ENCODE peak calls at places on chromosomes 6 and 20, in four cellular contexts. One of them, this sample, is unnamed.

GRCh38 chr20:1810926-1811620 is 84.1 kb upstream of the SIRPA start:
- DNase-seq in GM12878: no peak
- DNase-seq in tibial artery: peak; percentile 56
- DNase-seq in fibroblast of lung: peak; percentile 74
- DNase-seq in this sample: peak; percentile 19

GRCh38 chr20:25040438-25040831 is 17.5 kb downstream of the ACSS1 start:
- DNase-seq in fibroblast of lung: peak; percentile 72
- DNase-seq in tibial artery: peak; percentile 66
- DNase-seq in GM12878: no peak
- DNase-seq in this sample: no peak

GRCh38 chr6:53728570-53729194 is 63.1 kb upstream of the KLHL31 start:
- DNase-seq in tibial artery: no peak
- DNase-seq in fibroblast of lung: peak; percentile 55
- DNase-seq in GM12878: no peak
- DNase-seq in this sample: peak; percentile 24

GRCh38 chr6:3208096-3208774 is 19.2 kb downstream of the TUBB2B start:
- DNase-seq in fibroblast of lung: peak; percentile 95
- DNase-seq in tibial artery: peak; percentile 71
- DNase-seq in GM12878: no peak
- DNase-seq in this sample: no peak

GRCh38 chr20:21102691-21103311 is 3.4 kb downstream of the LINC00237 start:
- DNase-seq in GM12878: no peak
- DNase-seq in fibroblast of lung: no peak
- DNase-seq in tibial artery: peak; percentile 51
- DNase-seq in this sample: peak; percentile 40

GRCh38 chr20:58416057-58416456 is 27.0 kb downstream of the VAPB start:
- DNase-seq in fibroblast of lung: no peak
- DNase-seq in tibial artery: no peak
- DNase-seq in GM12878: no peak
- DNase-seq in this sample: no peak

GRCh38 chr6:157632821-157633220 is 190.2 kb upstream of the SNX9 start:
- DNase-seq in GM12878: no peak
- DNase-seq in tibial artery: no peak
- DNase-seq in fibroblast of lung: peak; percentile 40
- DNase-seq in this sample: no peak

GRCh38 chr6:150734235-150734634 is 131.3 kb upstream of the MTHFD1L start:
- DNase-seq in tibial artery: no peak
- DNase-seq in GM12878: no peak
- DNase-seq in fibroblast of lung: no peak
- DNase-seq in this sample: no peak

GRCh38 chr6:6008648-6009421 is 2.1 kb upstream of the NRN1 start:
- DNase-seq in tibial artery: peak; percentile 73
- DNase-seq in GM12878: peak; percentile 36
- DNase-seq in fibroblast of lung: no peak
- DNase-seq in this sample: peak; percentile 73

GRCh38 chr20:9736373-9736772 is 102.5 kb downstream of the PAK5 start:
- DNase-seq in fibroblast of lung: no peak
- DNase-seq in GM12878: no peak
- DNase-seq in tibial artery: no peak
- DNase-seq in this sample: no peak

GRCh38 chr6:160121981-160122380 is 366 bp downstream of the SLC22A1 start:
- DNase-seq in GM12878: no peak
- DNase-seq in tibial artery: no peak
- DNase-seq in fibroblast of lung: no peak
- DNase-seq in this sample: no peak

GRCh38 chr6:129207832-129208231 is 324.9 kb downstream of the LAMA2 start:
- DNase-seq in GM12878: no peak
- DNase-seq in fibroblast of lung: no peak
- DNase-seq in tibial artery: no peak
- DNase-seq in this sample: no peak
- H3K4me3 ChIP-seq in GM12878: no peak overlapping the region
- H3K4me3 ChIP-seq in fibroblast of lung: no peak overlapping the region
- H3K4me3 ChIP-seq in tibial artery: no peak overlapping the region
- H3K4me3 ChIP-seq in this sample: no peak overlapping the region

GRCh38 chr6:41008011-41008410 is 31.0 kb downstream of the UNC5CL start:
- DNase-seq in GM12878: no peak
- DNase-seq in tibial artery: no peak
- DNase-seq in fibroblast of lung: no peak
- DNase-seq in this sample: no peak
- H3K4me1 ChIP-seq in GM12878: no peaks in the 10 kb centered on the region
- H3K4me1 ChIP-seq in tibial artery: no peaks in the 10 kb centered on the region
- H3K4me1 ChIP-seq in fibroblast of lung: no peaks in the 10 kb centered on the region
- H3K4me1 ChIP-seq in this sample: no peaks in the 10 kb centered on the region

GRCh38 chr6:43508481-43509141 is 1.5 kb downstream of the LRRC73 start:
- DNase-seq in fibroblast of lung: no peak
- DNase-seq in GM12878: no peak
- DNase-seq in tibial artery: no peak
- DNase-seq in this sample: no peak
- H3K36me3 ChIP-seq in fibroblast of lung: peaks cover 31% of the 10 kb centered on the region
- H3K36me3 ChIP-seq in GM12878: peaks cover 20% of the 10 kb centered on the region
- H3K36me3 ChIP-seq in tibial artery: peaks cover 32% of the 10 kb centered on the region
- H3K36me3 ChIP-seq in this sample: peaks cover 49% of the 10 kb centered on the region

DNA sequence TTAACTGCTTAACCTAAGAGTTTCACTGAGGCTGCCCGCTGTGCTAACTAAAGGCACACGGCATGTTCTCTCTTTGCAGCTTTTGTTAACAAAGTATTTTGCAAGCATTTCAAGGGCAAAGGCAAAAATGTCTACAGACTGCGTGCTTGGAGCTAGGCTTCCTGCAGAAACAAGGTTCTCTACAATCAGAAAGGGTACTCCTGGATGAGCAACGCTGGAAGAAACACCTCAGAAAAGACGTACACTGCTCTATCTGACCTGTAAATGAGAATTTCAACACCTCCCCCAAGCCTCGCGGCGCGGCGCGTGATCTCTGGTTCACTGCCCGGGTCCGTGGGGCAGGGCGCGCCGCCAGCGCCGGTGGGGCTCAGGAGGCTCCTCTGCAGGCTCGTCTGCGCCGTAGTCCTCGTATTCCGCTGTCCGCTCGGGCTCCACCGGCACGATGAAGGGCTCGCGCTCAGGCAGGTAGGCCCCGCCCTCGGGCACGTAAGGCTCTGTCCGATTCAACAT is 120.9 kb downstream of the COL12A1 start:
- DNase-seq in tibial artery: no peak
- DNase-seq in GM12878: no peak
- DNase-seq in fibroblast of lung: peak; percentile 33
- DNase-seq in this sample: no peak
- H3K4me3 ChIP-seq in tibial artery: peak overlapping the region; percentile 6
- H3K4me3 ChIP-seq in GM12878: no peak overlapping the region
- H3K4me3 ChIP-seq in fibroblast of lung: no peak overlapping the region
- H3K4me3 ChIP-seq in this sample: peak overlapping the region; percentile 3

DNA sequence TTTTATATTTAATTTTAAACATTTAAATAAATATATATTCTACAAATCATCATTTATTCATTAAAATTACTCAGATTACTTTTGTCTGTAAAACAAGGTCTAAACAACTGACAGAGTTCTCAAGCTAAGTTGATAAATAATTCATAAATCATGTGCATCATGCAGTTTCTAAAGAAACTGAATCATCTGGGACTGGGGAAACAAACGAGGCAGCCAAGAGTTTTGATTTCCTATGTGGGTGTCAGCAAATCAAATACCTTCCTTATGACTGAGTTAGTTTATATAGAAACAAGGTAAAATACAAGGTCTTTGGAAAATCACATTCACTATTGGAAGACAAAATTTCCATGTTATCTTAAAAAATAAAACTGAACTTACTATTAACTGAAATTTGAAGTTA is 149.9 kb upstream of the BEND6 start:
- DNase-seq in GM12878: no peak
- DNase-seq in tibial artery: no peak
- DNase-seq in fibroblast of lung: peak; percentile 55
- DNase-seq in this sample: no peak
- H3K4me1 ChIP-seq in GM12878: peaks cover 26% of the 10 kb centered on the region
- H3K4me1 ChIP-seq in tibial artery: peaks cover 27% of the 10 kb centered on the region
- H3K4me1 ChIP-seq in fibroblast of lung: peaks cover 26% of the 10 kb centered on the region
- H3K4me1 ChIP-seq in this sample: peaks cover 91% of the 10 kb centered on the region

GRCh38 chr20:44952731-44953130 is 7.5 kb downstream of the TOMM34 start:
- DNase-seq in fibroblast of lung: no peak
- DNase-seq in GM12878: no peak
- DNase-seq in tibial artery: no peak
- DNase-seq in this sample: no peak
- H3K36me3 ChIP-seq in fibroblast of lung: peaks cover 27% of the 10 kb centered on the region
- H3K36me3 ChIP-seq in GM12878: peaks cover 18% of the 10 kb centered on the region
- H3K36me3 ChIP-seq in tibial artery: peaks cover 76% of the 10 kb centered on the region
- H3K36me3 ChIP-seq in this sample: peaks cover 83% of the 10 kb centered on the region

DNA sequence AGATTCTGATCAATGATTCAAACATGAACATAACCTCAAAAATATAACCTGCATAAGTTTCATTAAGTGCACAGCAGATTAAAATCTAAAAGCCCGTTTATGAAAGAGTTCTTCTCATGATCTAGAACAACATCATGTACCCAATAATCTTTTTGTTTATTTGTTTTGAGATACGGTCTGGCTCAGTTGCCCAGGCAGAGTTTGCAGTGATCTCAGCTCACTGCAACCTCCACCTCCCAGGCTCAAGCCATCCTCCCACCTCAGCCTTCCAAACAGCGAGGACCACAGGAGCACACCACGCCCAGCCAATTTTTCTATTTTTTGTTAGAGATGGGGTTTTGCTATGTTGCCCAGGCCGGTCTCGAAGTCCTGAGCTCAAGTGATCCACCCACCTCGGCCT is 149.7 kb downstream of the CDK19 start:
- DNase-seq in fibroblast of lung: no peak
- DNase-seq in tibial artery: no peak
- DNase-seq in GM12878: no peak
- DNase-seq in this sample: no peak
- H3K4me3 ChIP-seq in fibroblast of lung: no peak overlapping the region
- H3K4me3 ChIP-seq in tibial artery: no peak overlapping the region
- H3K4me3 ChIP-seq in GM12878: no peak overlapping the region
- H3K4me3 ChIP-seq in this sample: no peak overlapping the region

GRCh38 chr6:167103041-167103816 is 19.7 kb upstream of the CCR6 start:
- DNase-seq in fibroblast of lung: no peak
- DNase-seq in GM12878: no peak
- DNase-seq in tibial artery: no peak
- DNase-seq in this sample: no peak
- H3K4me1 ChIP-seq in fibroblast of lung: no peaks in the 10 kb centered on the region
- H3K4me1 ChIP-seq in GM12878: peaks cover 32% of the 10 kb centered on the region
- H3K4me1 ChIP-seq in tibial artery: no peaks in the 10 kb centered on the region
- H3K4me1 ChIP-seq in this sample: no peaks in the 10 kb centered on the region

This sample was measured in left ventricle myocardium inferior.